ENCODE peak calls at places on chromosomes 13 and 19, in six cellular contexts. V, E, H, N, T and K are unnamed samples.

GRCh38 chr19:55642153-55643002 is 1.1 kb upstream of the ZNF581 start:
- DNase-seq in V (peak), E (no peak), H (no peak), N (no peak), T (peak), K (peak)

GRCh38 chr19:3357731-3358391 is 8.5 kb upstream of the NFIC start:
- DNase-seq in V (peak), E (no peak), H (no peak), N (no peak), T (no peak), K (peak)

GRCh38 chr13:110820311-110820710 is 94.6 kb downstream of the ANKRD10 start:
- DNase-seq in V (peak), E (no peak), H (no peak), N (no peak), T (no peak), K (peak)

GRCh38 chr13:113076681-113077401 is 28.8 kb upstream of the F7 start:
- DNase-seq in V (no peak), E (no peak), H (no peak), N (no peak), T (no peak), K (peak)

GRCh38 chr13:98301721-98302120 is 124.7 kb upstream of the RNF113B start:
- DNase-seq in V (no peak), E (peak), H (no peak), N (no peak), T (no peak), K (no peak)

GRCh38 chr19:289651-290538 is 1.3 kb downstream of the PLPP2 start:
- DNase-seq in V (peak), E (peak), H (no peak), N (no peak), T (no peak), K (peak)

GRCh38 chr19:40510526-40511115 is 43.8 kb downstream of the SPTBN4 start:
- DNase-seq in V (no peak), E (no peak), H (no peak), N (no peak), T (no peak), K (no peak)

GRCh38 chr13:108609353-108609752 is 20.1 kb upstream of the MYO16 start:
- DNase-seq in V (no peak), E (no peak), H (no peak), N (no peak), T (no peak), K (peak)

GRCh38 chr13:26024558-26024957 is 27.3 kb downstream of the SHISA2 start:
- DNase-seq in V (no peak), E (no peak), H (no peak), N (no peak), T (no peak), K (no peak)

GRCh38 chr13:109160887-109161669 is 531.7 kb downstream of the MYO16 start:
- DNase-seq in V (no peak), E (peak), H (no peak), N (no peak), T (no peak), K (no peak)

GRCh38 chr19:37691881-37692504 is 27.6 kb downstream of the ZNF607 start:
- DNase-seq in V (peak), E (no peak), H (peak), N (peak), T (peak), K (peak)

GRCh38 chr19:48625891-48626327 is 6.6 kb downstream of the SPHK2 start:
- DNase-seq in V (peak), E (no peak), H (no peak), N (no peak), T (no peak), K (peak)

GRCh38 chr19:42443944-42444398 is 1.2 kb upstream of the CXCL17 start:
- DNase-seq in V (no peak), E (no peak), H (no peak), N (no peak), T (no peak), K (no peak)

GRCh38 chr13:37277435-37278144 is 172.1 kb upstream of the CSNK1A1L start:
- DNase-seq in V (no peak), E (no peak), H (no peak), N (no peak), T (no peak), K (no peak)

GRCh38 chr13:48492123-48493075 is 40.5 kb downstream of the RCBTB2 start:
- DNase-seq in V (peak), E (no peak), H (peak), N (peak), T (peak), K (no peak)

GRCh38 chr13:112256716-112257497 is 119.2 kb upstream of the SPACA7 start:
- DNase-seq in V (peak), E (no peak), H (no peak), N (no peak), T (no peak), K (no peak)

GRCh38 chr13:75514080-75515040 is 23.3 kb downstream of the COMMD6 start:
- DNase-seq in V (no peak), E (no peak), H (no peak), N (no peak), T (no peak), K (no peak)

GRCh38 chr19:53272044-53272443 is 4.5 kb upstream of the VN1R4 start:
- DNase-seq in V (no peak), E (no peak), H (no peak), N (no peak), T (no peak), K (no peak)

GRCh38 chr19:1285737-1286360 is at the start of gene EFNA2:
- DNase-seq in V (no peak), E (no peak), H (no peak), N (no peak), T (no peak), K (peak)

GRCh38 chr13:71240906-71241305 is 626.1 kb downstream of the DACH1 start:
- DNase-seq in V (no peak), E (no peak), H (no peak), N (no peak), T (no peak), K (peak)

GRCh38 chr13:80945328-80945727 is 604.4 kb upstream of the SPRY2 start:
- DNase-seq in V (no peak), E (no peak), H (peak), N (no peak), T (no peak), K (peak)

GRCh38 chr13:113969973-113970611 is 3.8 kb downstream of the C13orf46 start:
- DNase-seq in V (no peak), E (peak), H (peak), N (no peak), T (no peak), K (peak)

GRCh38 chr19:2949939-2950285 is 5.1 kb upstream of the ZNF77 start:
- DNase-seq in V (no peak), E (no peak), H (no peak), N (no peak), T (no peak), K (no peak)

GRCh38 chr19:34662919-34663318 is 14.0 kb downstream of the SCGB2B2 start:
- DNase-seq in V (no peak), E (no peak), H (no peak), N (no peak), T (no peak), K (peak)

GRCh38 chr19:16166417-16166816 is 6.9 kb downstream of the CIB3 start:
- DNase-seq in V (no peak), E (no peak), H (no peak), N (no peak), T (no peak), K (no peak)

GRCh38 chr13:111204438-111205177 is 89.5 kb downstream of the ARHGEF7 start:
- DNase-seq in V (no peak), E (no peak), H (no peak), N (no peak), T (peak), K (peak)

GRCh38 chr19:14478113-14478545 is 3.0 kb upstream of the PTGER1 start:
- DNase-seq in V (no peak), E (no peak), H (no peak), N (no peak), T (no peak), K (peak)

GRCh38 chr13:71118779-71119364 is 748.1 kb downstream of the DACH1 start:
- DNase-seq in V (no peak), E (no peak), H (no peak), N (no peak), T (no peak), K (no peak)

GRCh38 chr13:32212420-32212819 is 102.7 kb downstream of the ZAR1L start:
- DNase-seq in V (no peak), E (no peak), H (no peak), N (no peak), T (no peak), K (no peak)

GRCh38 chr13:100610399-100611347 is 22.1 kb upstream of the GGACT start:
- DNase-seq in V (no peak), E (no peak), H (no peak), N (no peak), T (no peak), K (no peak)

GRCh38 chr19:5067666-5068065 is 98.8 kb downstream of the KDM4B start:
- DNase-seq in V (no peak), E (no peak), H (no peak), N (no peak), T (no peak), K (no peak)

GRCh38 chr19:55447421-55448174 is 4.5 kb upstream of the SHISA7 start:
- DNase-seq in V (no peak), E (peak), H (peak), N (no peak), T (no peak), K (peak)

GRCh38 chr19:21610787-21611186 is 105.4 kb downstream of the ZNF429 start:
- DNase-seq in V (no peak), E (no peak), H (no peak), N (no peak), T (no peak), K (no peak)

GRCh38 chr19:31944286-31944685 is 401.1 kb upstream of the ZNF507 start:
- DNase-seq in V (no peak), E (no peak), H (no peak), N (no peak), T (no peak), K (no peak)

GRCh38 chr13:31154939-31155338 is 6.8 kb downstream of the HSPH1 start:
- DNase-seq in V (no peak), E (no peak), H (no peak), N (no peak), T (no peak), K (no peak)

GRCh38 chr13:93298741-93299140 is 72.1 kb downstream of the GPC6 start:
- DNase-seq in V (no peak), E (no peak), H (no peak), N (no peak), T (no peak), K (no peak)

GRCh38 chr19:18274776-18275356 is 614 bp upstream of the IQCN start:
- DNase-seq in V (no peak), E (peak), H (peak), N (no peak), T (peak), K (peak)